ENCODE peak calls at places on chromosomes 3 and 15, in nine cellular contexts. Z, T, G, V, L, F, C, M and P are unnamed samples.

GRCh38 chr3:136728918-136729317 is 23.3 kb downstream of the STAG1 start:
- DNase-seq in Z (no peak), T (no peak), G (no peak), V (no peak), L (peak), F (no peak), C (no peak), M (no peak), P (no peak)

GRCh38 chr3:187098925-187099512 is 40.3 kb downstream of the RPL39L start:
- DNase-seq in Z (no peak), T (no peak), G (no peak), V (peak), L (no peak), F (no peak), C (no peak), M (no peak), P (no peak)

GRCh38 chr3:13451301-13451673 is 28.8 kb upstream of the HDAC11 start:
- DNase-seq in Z (no peak), T (no peak), G (no peak), V (peak), L (no peak), F (peak), C (no peak), M (no peak), P (peak)

GRCh38 chr15:56428821-56429458 is 36.0 kb downstream of the MNS1 start:
- DNase-seq in Z (peak), T (no peak), G (no peak), V (peak), L (no peak), F (no peak), C (no peak), M (no peak), P (no peak)

GRCh38 chr3:194824676-194825075 is 139.0 kb downstream of the FAM43A start:
- DNase-seq in Z (no peak), T (no peak), G (no peak), V (no peak), L (no peak), F (no peak), C (no peak), M (peak), P (no peak)

GRCh38 chr3:11477286-11477935 is 166.3 kb downstream of the VGLL4 start:
- DNase-seq in Z (no peak), T (no peak), G (no peak), V (no peak), L (peak), F (no peak), C (no peak), M (no peak), P (no peak)

GRCh38 chr15:62296756-62297507 is 131.8 kb upstream of the C2CD4B start:
- DNase-seq in Z (no peak), T (no peak), G (no peak), V (no peak), L (no peak), F (no peak), C (no peak), M (no peak), P (no peak)

GRCh38 chr3:127001486-127002194 is 18.7 kb downstream of the PLXNA1 start:
- DNase-seq in Z (no peak), T (no peak), G (no peak), V (no peak), L (no peak), F (no peak), C (no peak), M (no peak), P (no peak)

GRCh38 chr3:43212914-43213611 is 73.3 kb upstream of the SNRK start:
- DNase-seq in Z (no peak), T (no peak), G (no peak), V (no peak), L (no peak), F (no peak), C (no peak), M (no peak), P (no peak)